ENCODE peak calls at places on chromosomes 5 and 9, in five cellular contexts. One of them, this sample, is unnamed.
A peak's percentile ranks its signal among the peaks of the same experiment; 100 is the strongest.

GRCh38 chr9:99511723-99512122 is 289.6 kb downstream of the SEC61B start:
- DNase-seq in activated CD4-positive, CD25-positive, alpha-beta regulatory T cell treated with anti-CD3 and anti-CD28 coated beads, Interleukin-2, amount 50 U/mL, for 16 hours: no peak
- DNase-seq in AG08396: no peak
- DNase-seq in foreskin fibroblast: no peak
- DNase-seq in mesendoderm: peak; percentile 27
- DNase-seq in this sample: no peak

GRCh38 chr9:76665458-76665857 is 98.8 kb upstream of the PCA3 start:
- DNase-seq in foreskin fibroblast: no peak
- DNase-seq in mesendoderm: no peak
- DNase-seq in activated CD4-positive, CD25-positive, alpha-beta regulatory T cell treated with anti-CD3 and anti-CD28 coated beads, Interleukin-2, amount 50 U/mL, for 16 hours: no peak
- DNase-seq in AG08396: no peak
- DNase-seq in this sample: no peak

GRCh38 chr9:2618289-2618688 is 3.3 kb upstream of the VLDLR start:
- DNase-seq in foreskin fibroblast: no peak
- DNase-seq in AG08396: no peak
- DNase-seq in activated CD4-positive, CD25-positive, alpha-beta regulatory T cell treated with anti-CD3 and anti-CD28 coated beads, Interleukin-2, amount 50 U/mL, for 16 hours: no peak
- DNase-seq in mesendoderm: no peak
- DNase-seq in this sample: no peak

GRCh38 chr9:96025995-96026572 is 150.6 kb downstream of the ERCC6L2 start:
- DNase-seq in foreskin fibroblast: no peak
- DNase-seq in mesendoderm: peak; percentile 87
- DNase-seq in AG08396: no peak
- DNase-seq in activated CD4-positive, CD25-positive, alpha-beta regulatory T cell treated with anti-CD3 and anti-CD28 coated beads, Interleukin-2, amount 50 U/mL, for 16 hours: no peak
- DNase-seq in this sample: peak; percentile 35

GRCh38 chr9:122562134-122562760 is 9.3 kb downstream of the OR1N2 start:
- DNase-seq in activated CD4-positive, CD25-positive, alpha-beta regulatory T cell treated with anti-CD3 and anti-CD28 coated beads, Interleukin-2, amount 50 U/mL, for 16 hours: no peak
- DNase-seq in mesendoderm: no peak
- DNase-seq in foreskin fibroblast: no peak
- DNase-seq in AG08396: no peak
- DNase-seq in this sample: no peak

GRCh38 chr5:11928909-11929308 is 24.7 kb upstream of the CTNND2 start:
- DNase-seq in AG08396: no peak
- DNase-seq in foreskin fibroblast: no peak
- DNase-seq in mesendoderm: no peak
- DNase-seq in activated CD4-positive, CD25-positive, alpha-beta regulatory T cell treated with anti-CD3 and anti-CD28 coated beads, Interleukin-2, amount 50 U/mL, for 16 hours: no peak
- DNase-seq in this sample: no peak

GRCh38 chr9:16147726-16148125 is 594.9 kb downstream of the CCDC171 start:
- DNase-seq in mesendoderm: no peak
- DNase-seq in AG08396: no peak
- DNase-seq in foreskin fibroblast: no peak
- DNase-seq in activated CD4-positive, CD25-positive, alpha-beta regulatory T cell treated with anti-CD3 and anti-CD28 coated beads, Interleukin-2, amount 50 U/mL, for 16 hours: no peak
- DNase-seq in this sample: no peak

GRCh38 chr5:16952968-16953671 is 17.0 kb upstream of the MYO10 start:
- DNase-seq in foreskin fibroblast: no peak
- DNase-seq in activated CD4-positive, CD25-positive, alpha-beta regulatory T cell treated with anti-CD3 and anti-CD28 coated beads, Interleukin-2, amount 50 U/mL, for 16 hours: no peak
- DNase-seq in AG08396: no peak
- DNase-seq in mesendoderm: no peak
- DNase-seq in this sample: no peak

GRCh38 chr9:21078702-21079101 is 960 bp upstream of the IFNB1 start:
- DNase-seq in activated CD4-positive, CD25-positive, alpha-beta regulatory T cell treated with anti-CD3 and anti-CD28 coated beads, Interleukin-2, amount 50 U/mL, for 16 hours: no peak
- DNase-seq in mesendoderm: peak; percentile 38
- DNase-seq in AG08396: no peak
- DNase-seq in foreskin fibroblast: no peak
- DNase-seq in this sample: peak; percentile 24

GRCh38 chr5:137234973-137235943 is 263.9 kb downstream of the SPOCK1 start:
- DNase-seq in activated CD4-positive, CD25-positive, alpha-beta regulatory T cell treated with anti-CD3 and anti-CD28 coated beads, Interleukin-2, amount 50 U/mL, for 16 hours: no peak
- DNase-seq in mesendoderm: no peak
- DNase-seq in foreskin fibroblast: no peak
- DNase-seq in AG08396: no peak
- DNase-seq in this sample: no peak

GRCh38 chr5:154607746-154608145 is 129.7 kb upstream of the HAND1 start:
- DNase-seq in activated CD4-positive, CD25-positive, alpha-beta regulatory T cell treated with anti-CD3 and anti-CD28 coated beads, Interleukin-2, amount 50 U/mL, for 16 hours: no peak
- DNase-seq in foreskin fibroblast: no peak
- DNase-seq in mesendoderm: no peak
- DNase-seq in AG08396: no peak
- DNase-seq in this sample: no peak

GRCh38 chr9:17063535-17064135 is 71.2 kb upstream of the CNTLN start:
- DNase-seq in foreskin fibroblast: peak; percentile 69
- DNase-seq in activated CD4-positive, CD25-positive, alpha-beta regulatory T cell treated with anti-CD3 and anti-CD28 coated beads, Interleukin-2, amount 50 U/mL, for 16 hours: no peak
- DNase-seq in AG08396: peak; percentile 53
- DNase-seq in mesendoderm: peak; percentile 70
- DNase-seq in this sample: peak; percentile 88

GRCh38 chr9:129868571-129869486 is 33.6 kb downstream of the USP20 start:
- DNase-seq in mesendoderm: no peak
- DNase-seq in AG08396: no peak
- DNase-seq in activated CD4-positive, CD25-positive, alpha-beta regulatory T cell treated with anti-CD3 and anti-CD28 coated beads, Interleukin-2, amount 50 U/mL, for 16 hours: peak; percentile 80
- DNase-seq in foreskin fibroblast: no peak
- DNase-seq in this sample: no peak

GRCh38 chr5:89436464-89436863 is 553.5 kb upstream of the MEF2C start:
- DNase-seq in AG08396: no peak
- DNase-seq in foreskin fibroblast: no peak
- DNase-seq in mesendoderm: no peak
- DNase-seq in activated CD4-positive, CD25-positive, alpha-beta regulatory T cell treated with anti-CD3 and anti-CD28 coated beads, Interleukin-2, amount 50 U/mL, for 16 hours: no peak
- DNase-seq in this sample: no peak

GRCh38 chr9:5586391-5586802 is 42.5 kb upstream of the RIC1 start:
- DNase-seq in foreskin fibroblast: peak; percentile 44
- DNase-seq in AG08396: peak; percentile 10
- DNase-seq in mesendoderm: no peak
- DNase-seq in activated CD4-positive, CD25-positive, alpha-beta regulatory T cell treated with anti-CD3 and anti-CD28 coated beads, Interleukin-2, amount 50 U/mL, for 16 hours: no peak
- DNase-seq in this sample: no peak

GRCh38 chr9:120915854-120916495 is 10.6 kb downstream of the TRAF1 start:
- DNase-seq in AG08396: no peak
- DNase-seq in foreskin fibroblast: no peak
- DNase-seq in mesendoderm: no peak
- DNase-seq in activated CD4-positive, CD25-positive, alpha-beta regulatory T cell treated with anti-CD3 and anti-CD28 coated beads, Interleukin-2, amount 50 U/mL, for 16 hours: no peak
- DNase-seq in this sample: peak; percentile 37

GRCh38 chr5:75037106-75037505 is 15.3 kb downstream of the GCNT4 start:
- DNase-seq in AG08396: peak; percentile 80
- DNase-seq in foreskin fibroblast: peak; percentile 93
- DNase-seq in mesendoderm: peak; percentile 95
- DNase-seq in activated CD4-positive, CD25-positive, alpha-beta regulatory T cell treated with anti-CD3 and anti-CD28 coated beads, Interleukin-2, amount 50 U/mL, for 16 hours: no peak
- DNase-seq in this sample: no peak

GRCh38 chr5:36240779-36241635 is 718 bp downstream of the NADK2 start:
- DNase-seq in activated CD4-positive, CD25-positive, alpha-beta regulatory T cell treated with anti-CD3 and anti-CD28 coated beads, Interleukin-2, amount 50 U/mL, for 16 hours: no peak
- DNase-seq in foreskin fibroblast: peak; percentile 84
- DNase-seq in AG08396: peak; percentile 71
- DNase-seq in mesendoderm: peak; percentile 84
- DNase-seq in this sample: peak; percentile 69

GRCh38 chr9:86545085-86545484 is 190.9 kb upstream of the TUT7 start:
- DNase-seq in foreskin fibroblast: peak; percentile 24
- DNase-seq in AG08396: no peak
- DNase-seq in mesendoderm: no peak
- DNase-seq in activated CD4-positive, CD25-positive, alpha-beta regulatory T cell treated with anti-CD3 and anti-CD28 coated beads, Interleukin-2, amount 50 U/mL, for 16 hours: no peak
- DNase-seq in this sample: no peak

GRCh38 chr5:115657883-115658233 is 32.0 kb upstream of the TMED7 start:
- DNase-seq in mesendoderm: no peak
- DNase-seq in AG08396: peak; percentile 26
- DNase-seq in activated CD4-positive, CD25-positive, alpha-beta regulatory T cell treated with anti-CD3 and anti-CD28 coated beads, Interleukin-2, amount 50 U/mL, for 16 hours: no peak
- DNase-seq in foreskin fibroblast: peak; percentile 91
- DNase-seq in this sample: no peak

GRCh38 chr9:132970306-132971062 is 8.0 kb upstream of the GFI1B start:
- DNase-seq in foreskin fibroblast: no peak
- DNase-seq in mesendoderm: no peak
- DNase-seq in activated CD4-positive, CD25-positive, alpha-beta regulatory T cell treated with anti-CD3 and anti-CD28 coated beads, Interleukin-2, amount 50 U/mL, for 16 hours: no peak
- DNase-seq in AG08396: no peak
- DNase-seq in this sample: peak; percentile 35

GRCh38 chr5:73280821-73281746 is 108.1 kb downstream of the TMEM174 start:
- DNase-seq in foreskin fibroblast: peak; percentile 67
- DNase-seq in activated CD4-positive, CD25-positive, alpha-beta regulatory T cell treated with anti-CD3 and anti-CD28 coated beads, Interleukin-2, amount 50 U/mL, for 16 hours: no peak
- DNase-seq in mesendoderm: no peak
- DNase-seq in AG08396: no peak
- DNase-seq in this sample: peak; percentile 98

GRCh38 chr9:87515588-87516221 is 18.0 kb downstream of the DAPK1 start:
- DNase-seq in activated CD4-positive, CD25-positive, alpha-beta regulatory T cell treated with anti-CD3 and anti-CD28 coated beads, Interleukin-2, amount 50 U/mL, for 16 hours: no peak
- DNase-seq in AG08396: no peak
- DNase-seq in foreskin fibroblast: no peak
- DNase-seq in mesendoderm: no peak
- DNase-seq in this sample: no peak

GRCh38 chr9:104075801-104076753 is 18.0 kb upstream of the SMC2 start:
- DNase-seq in mesendoderm: no peak
- DNase-seq in AG08396: peak; percentile 7
- DNase-seq in foreskin fibroblast: peak; percentile 89
- DNase-seq in activated CD4-positive, CD25-positive, alpha-beta regulatory T cell treated with anti-CD3 and anti-CD28 coated beads, Interleukin-2, amount 50 U/mL, for 16 hours: no peak
- DNase-seq in this sample: no peak

This sample was measured in NCI-H69.